ENCODE peak calls at places on chromosomes 5 and 9, in five cellular contexts. B, D, R, H and G are unnamed samples.

GRCh38 chr5:141492168-141492885 is 3.4 kb downstream of the PCDHGC5 start:
- DNase-seq in B (no peak), D (no peak), R (no peak), H (no peak), G (no peak)

GRCh38 chr9:135478858-135479468 is 619 bp upstream of the PPP1R26 start:
- DNase-seq in B (peak; percentile 54), D (peak; percentile 67), R (no peak), H (peak; percentile 17), G (no peak)

GRCh38 chr5:96997265-96997859 is 61.5 kb downstream of the LNPEP start:
- DNase-seq in B (no peak), D (peak; percentile 60), R (peak; percentile 15), H (no peak), G (peak; percentile 9)

GRCh38 chr9:108544866-108545265 is 310.9 kb downstream of the ACTL7B start:
- DNase-seq in B (no peak), D (no peak), R (no peak), H (no peak), G (no peak)

GRCh38 chr5:39714036-39714698 is 289.4 kb upstream of the DAB2 start:
- DNase-seq in B (no peak), D (peak; percentile 58), R (no peak), H (peak; percentile 75), G (peak; percentile 10)

GRCh38 chr5:53825016-53825415 is 264.6 kb downstream of the NDUFS4 start:
- DNase-seq in B (no peak), D (no peak), R (no peak), H (no peak), G (no peak)

GRCh38 chr5:84239509-84239908 is 145.2 kb downstream of the EDIL3 start:
- DNase-seq in B (peak; percentile 12), D (no peak), R (no peak), H (peak; percentile 78), G (no peak)

GRCh38 chr5:159316519-159317383 is 13.5 kb downstream of the IL12B start:
- DNase-seq in B (peak; percentile 43), D (peak; percentile 43), R (peak; percentile 35), H (peak; percentile 54), G (no peak)

GRCh38 chr5:32030686-32031478 is 143.2 kb downstream of the GOLPH3 start:
- DNase-seq in B (no peak), D (no peak), R (no peak), H (no peak), G (no peak)

GRCh38 chr5:76256116-76256889 is 146.8 kb upstream of the IQGAP2 start:
- DNase-seq in B (peak; percentile 8), D (peak; percentile 68), R (peak; percentile 36), H (peak; percentile 57), G (peak; percentile 31)

GRCh38 chr5:117054808-117055398 is 480.3 kb upstream of the SEMA6A start:
- DNase-seq in B (no peak), D (peak; percentile 76), R (no peak), H (no peak), G (peak; percentile 58)

GRCh38 chr9:134252084-134252830 is 74.0 kb upstream of the RXRA start:
- DNase-seq in B (no peak), D (no peak), R (peak; percentile 84), H (no peak), G (no peak)

GRCh38 chr9:90905079-90905478 is 103.5 kb downstream of the SYK start:
- DNase-seq in B (no peak), D (no peak), R (no peak), H (no peak), G (peak; percentile 47)

GRCh38 chr5:9091896-9092662 is 453.8 kb downstream of the SEMA5A start:
- DNase-seq in B (no peak), D (no peak), R (no peak), H (no peak), G (no peak)

GRCh38 chr5:138077064-138077696 is 6.7 kb upstream of the WNT8A start:
- DNase-seq in B (peak; percentile 49), D (peak; percentile 75), R (peak; percentile 36), H (peak; percentile 34), G (peak; percentile 20)

GRCh38 chr5:94503677-94504076 is 114.7 kb downstream of the KIAA0825 start:
- DNase-seq in B (no peak), D (no peak), R (no peak), H (no peak), G (no peak)

GRCh38 chr9:113993838-113994540 is 84.1 kb downstream of the AMBP start:
- DNase-seq in B (no peak), D (no peak), R (no peak), H (peak; percentile 2), G (peak; percentile 85)

GRCh38 chr9:127567119-127567897 is 44.8 kb upstream of the STXBP1 start:
- DNase-seq in B (no peak), D (peak; percentile 49), R (no peak), H (no peak), G (no peak)

GRCh38 chr5:95712347-95712958 is 18.7 kb upstream of the RHOBTB3 start:
- DNase-seq in B (peak; percentile 56), D (peak; percentile 4), R (no peak), H (peak; percentile 93), G (no peak)

GRCh38 chr5:159441441-159441840 is 111.2 kb upstream of the IL12B start:
- DNase-seq in B (peak; percentile 50), D (peak; percentile 16), R (peak; percentile 29), H (no peak), G (no peak)

GRCh38 chr9:70091553-70091952 is 47.9 kb downstream of the MAMDC2 start:
- DNase-seq in B (no peak), D (peak; percentile 70), R (peak; percentile 61), H (no peak), G (peak; percentile 65)

GRCh38 chr5:37810311-37810710 is 29.5 kb downstream of the GDNF start:
- DNase-seq in B (no peak), D (no peak), R (no peak), H (no peak), G (no peak)

GRCh38 chr9:35798658-35799366 is 7.4 kb downstream of the NPR2 start:
- DNase-seq in B (peak; percentile 25), D (no peak), R (no peak), H (peak; percentile 97), G (no peak)

GRCh38 chr5:52491829-52492217 is 295.9 kb upstream of the ITGA1 start:
- DNase-seq in B (no peak), D (peak; percentile 83), R (no peak), H (no peak), G (peak; percentile 89)

GRCh38 chr9:73129941-73130695 is 21.5 kb upstream of the ANXA1 start:
- DNase-seq in B (no peak), D (no peak), R (no peak), H (no peak), G (no peak)

GRCh38 chr5:978693-979092 is 29.9 kb upstream of the NKD2 start:
- DNase-seq in B (no peak), D (no peak), R (no peak), H (no peak), G (no peak)

GRCh38 chr5:66850354-66851075 is 254.3 kb downstream of the MAST4 start:
- DNase-seq in B (no peak), D (no peak), R (no peak), H (peak; percentile 98), G (no peak)

GRCh38 chr5:129499208-129499852 is 39.2 kb downstream of the ADAMTS19 start:
- DNase-seq in B (no peak), D (no peak), R (no peak), H (no peak), G (no peak)

GRCh38 chr9:81083821-81084512 is 605.4 kb downstream of the TLE1 start:
- DNase-seq in B (peak; percentile 9), D (peak; percentile 48), R (no peak), H (peak; percentile 69), G (no peak)

GRCh38 chr5:73232266-73233041 is 59.5 kb downstream of the TMEM174 start:
- DNase-seq in B (no peak), D (no peak), R (no peak), H (no peak), G (no peak)

GRCh38 chr5:135240781-135241360 is 158.2 kb downstream of the MACROH2A1 start:
- DNase-seq in B (no peak), D (no peak), R (no peak), H (no peak), G (no peak)

GRCh38 chr5:32538031-32538547 is 47.3 kb upstream of the SUB1 start:
- DNase-seq in B (no peak), D (no peak), R (peak; percentile 17), H (no peak), G (peak; percentile 17)